ENCODE peak calls at places on chromosomes 16 and 17, in nine cellular contexts. One of them, this sample, is unnamed.

GRCh38 chr17:43356999-43357398 is 41.8 kb upstream of the ARL4D start:
- DNase-seq in lower lobe of right lung: no peak
- DNase-seq in keratinocyte: no peak
- DNase-seq in endodermal cell: no peak
- DNase-seq in OCI-LY7: no peak
- DNase-seq in transverse colon: no peak
- DNase-seq in heart right ventricle: no peak
- DNase-seq in ascending aorta: no peak
- DNase-seq in breast epithelium: no peak
- DNase-seq in this sample: no peak

GRCh38 chr16:17358846-17359245 is 111.9 kb downstream of the XYLT1 start:
- DNase-seq in lower lobe of right lung: no peak
- DNase-seq in keratinocyte: no peak
- DNase-seq in endodermal cell: no peak
- DNase-seq in OCI-LY7: no peak
- DNase-seq in transverse colon: no peak
- DNase-seq in heart right ventricle: no peak
- DNase-seq in ascending aorta: no peak
- DNase-seq in breast epithelium: no peak
- DNase-seq in this sample: no peak

GRCh38 chr16:55418586-55418985 is 60.4 kb upstream of the MMP2 start:
- DNase-seq in lower lobe of right lung: no peak
- DNase-seq in keratinocyte: no peak
- DNase-seq in endodermal cell: peak; percentile 81
- DNase-seq in OCI-LY7: no peak
- DNase-seq in transverse colon: no peak
- DNase-seq in heart right ventricle: no peak
- DNase-seq in ascending aorta: no peak
- DNase-seq in breast epithelium: no peak
- DNase-seq in this sample: no peak

GRCh38 chr16:67661101-67661661 is 421 bp downstream of the PARD6A start:
- DNase-seq in lower lobe of right lung: no peak
- DNase-seq in keratinocyte: no peak
- DNase-seq in endodermal cell: peak; percentile 89
- DNase-seq in OCI-LY7: no peak
- DNase-seq in transverse colon: no peak
- DNase-seq in heart right ventricle: no peak
- DNase-seq in ascending aorta: no peak
- DNase-seq in breast epithelium: no peak
- DNase-seq in this sample: peak; percentile 40

GRCh38 chr16:66754819-66755218 is 3.4 kb upstream of the DYNC1LI2 start:
- DNase-seq in lower lobe of right lung: no peak
- DNase-seq in keratinocyte: no peak
- DNase-seq in endodermal cell: no peak
- DNase-seq in OCI-LY7: no peak
- DNase-seq in transverse colon: no peak
- DNase-seq in heart right ventricle: no peak
- DNase-seq in ascending aorta: no peak
- DNase-seq in breast epithelium: no peak
- DNase-seq in this sample: no peak

GRCh38 chr16:4298761-4299522 is 16.9 kb upstream of the GLIS2 start:
- DNase-seq in lower lobe of right lung: peak; percentile 88
- DNase-seq in keratinocyte: no peak
- DNase-seq in endodermal cell: peak; percentile 85
- DNase-seq in OCI-LY7: no peak
- DNase-seq in transverse colon: peak; percentile 88
- DNase-seq in heart right ventricle: peak; percentile 73
- DNase-seq in ascending aorta: no peak
- DNase-seq in breast epithelium: peak; percentile 78
- DNase-seq in this sample: peak; percentile 75

GRCh38 chr17:42275527-42276358 is 448 bp downstream of the STAT5B start:
- DNase-seq in lower lobe of right lung: no peak
- DNase-seq in keratinocyte: no peak
- DNase-seq in endodermal cell: peak; percentile 77
- DNase-seq in OCI-LY7: peak; percentile 30
- DNase-seq in transverse colon: peak; percentile 19
- DNase-seq in heart right ventricle: no peak
- DNase-seq in ascending aorta: no peak
- DNase-seq in breast epithelium: no peak
- DNase-seq in this sample: no peak

GRCh38 chr16:82192665-82193064 is 22.6 kb upstream of the MPHOSPH6 start:
- DNase-seq in lower lobe of right lung: no peak
- DNase-seq in keratinocyte: no peak
- DNase-seq in endodermal cell: no peak
- DNase-seq in OCI-LY7: peak; percentile 26
- DNase-seq in transverse colon: no peak
- DNase-seq in heart right ventricle: no peak
- DNase-seq in ascending aorta: no peak
- DNase-seq in breast epithelium: no peak
- DNase-seq in this sample: no peak

GRCh38 chr16:11620243-11621003 is 33.7 kb upstream of the LITAF start:
- DNase-seq in lower lobe of right lung: no peak
- DNase-seq in keratinocyte: no peak
- DNase-seq in endodermal cell: no peak
- DNase-seq in OCI-LY7: peak; percentile 51
- DNase-seq in transverse colon: no peak
- DNase-seq in heart right ventricle: no peak
- DNase-seq in ascending aorta: no peak
- DNase-seq in breast epithelium: no peak
- DNase-seq in this sample: no peak

GRCh38 chr17:9004132-9004960 is 17.0 kb upstream of the NTN1 start:
- DNase-seq in lower lobe of right lung: no peak
- DNase-seq in keratinocyte: no peak
- DNase-seq in endodermal cell: peak; percentile 86
- DNase-seq in OCI-LY7: no peak
- DNase-seq in transverse colon: no peak
- DNase-seq in heart right ventricle: no peak
- DNase-seq in ascending aorta: no peak
- DNase-seq in breast epithelium: no peak
- DNase-seq in this sample: no peak

GRCh38 chr17:27995554-27995953 is 46.9 kb upstream of the NLK start:
- DNase-seq in lower lobe of right lung: no peak
- DNase-seq in keratinocyte: no peak
- DNase-seq in endodermal cell: no peak
- DNase-seq in OCI-LY7: no peak
- DNase-seq in transverse colon: no peak
- DNase-seq in heart right ventricle: no peak
- DNase-seq in ascending aorta: no peak
- DNase-seq in breast epithelium: no peak
- DNase-seq in this sample: no peak

GRCh38 chr17:70295329-70295728 is 126.0 kb downstream of the KCNJ2 start:
- DNase-seq in lower lobe of right lung: no peak
- DNase-seq in keratinocyte: no peak
- DNase-seq in endodermal cell: no peak
- DNase-seq in OCI-LY7: no peak
- DNase-seq in transverse colon: no peak
- DNase-seq in heart right ventricle: no peak
- DNase-seq in ascending aorta: no peak
- DNase-seq in breast epithelium: no peak
- DNase-seq in this sample: no peak

GRCh38 chr16:58346831-58347371 is 45.4 kb upstream of the GINS3 start:
- DNase-seq in lower lobe of right lung: no peak
- DNase-seq in keratinocyte: no peak
- DNase-seq in endodermal cell: no peak
- DNase-seq in OCI-LY7: no peak
- DNase-seq in transverse colon: no peak
- DNase-seq in heart right ventricle: no peak
- DNase-seq in ascending aorta: no peak
- DNase-seq in breast epithelium: no peak
- DNase-seq in this sample: no peak

GRCh38 chr17:300881-301280 is 51.7 kb downstream of the RPH3AL start:
- DNase-seq in lower lobe of right lung: peak; percentile 21
- DNase-seq in keratinocyte: no peak
- DNase-seq in endodermal cell: no peak
- DNase-seq in OCI-LY7: no peak
- DNase-seq in transverse colon: no peak
- DNase-seq in heart right ventricle: no peak
- DNase-seq in ascending aorta: no peak
- DNase-seq in breast epithelium: no peak
- DNase-seq in this sample: no peak

DNA sequence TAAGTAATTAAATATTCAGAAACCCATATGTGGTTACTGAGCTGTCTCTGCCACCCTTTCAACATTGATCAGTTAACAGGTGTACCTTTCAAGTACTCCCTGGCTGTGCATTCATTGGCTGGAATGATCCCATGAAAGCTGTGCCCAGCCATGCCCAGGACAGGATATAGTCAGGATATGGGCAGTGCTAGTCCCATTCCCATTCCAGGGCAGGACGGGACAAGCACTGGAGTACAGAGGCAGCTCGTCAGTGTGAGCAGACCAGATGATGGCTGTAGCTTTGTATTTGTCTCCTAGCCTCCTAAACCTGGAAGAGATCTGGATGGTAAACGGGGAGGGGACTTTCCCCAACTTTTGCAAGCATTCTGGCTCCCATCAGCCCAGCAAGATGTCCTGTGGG is 22.5 kb downstream of the HEATR3 start:
- DNase-seq in lower lobe of right lung: no peak
- DNase-seq in keratinocyte: peak; percentile 54
- DNase-seq in endodermal cell: no peak
- DNase-seq in OCI-LY7: no peak
- DNase-seq in transverse colon: no peak
- DNase-seq in heart right ventricle: no peak
- DNase-seq in ascending aorta: no peak
- DNase-seq in breast epithelium: no peak
- DNase-seq in this sample: no peak
- H3K36me3 ChIP-seq in lower lobe of right lung: peaks cover 71% of the 10 kb centered on the region
- H3K36me3 ChIP-seq in keratinocyte: no peaks in the 10 kb centered on the region
- H3K36me3 ChIP-seq in endodermal cell: peaks cover 68% of the 10 kb centered on the region
- H3K36me3 ChIP-seq in OCI-LY7: peaks cover 81% of the 10 kb centered on the region
- H3K36me3 ChIP-seq in transverse colon: no peaks in the 10 kb centered on the region
- H3K36me3 ChIP-seq in heart right ventricle: peaks cover 26% of the 10 kb centered on the region
- H3K36me3 ChIP-seq in ascending aorta: peaks cover 61% of the 10 kb centered on the region
- H3K36me3 ChIP-seq in breast epithelium: peaks cover 6% of the 10 kb centered on the region
- H3K36me3 ChIP-seq in this sample: peaks cover 50% of the 10 kb centered on the region

GRCh38 chr16:54290203-54291106 is 3.9 kb upstream of the IRX3 start:
- DNase-seq in lower lobe of right lung: no peak
- DNase-seq in keratinocyte: no peak
- DNase-seq in endodermal cell: peak; percentile 79
- DNase-seq in OCI-LY7: no peak
- DNase-seq in transverse colon: no peak
- DNase-seq in heart right ventricle: no peak
- DNase-seq in ascending aorta: no peak
- DNase-seq in breast epithelium: no peak
- DNase-seq in this sample: no peak

GRCh38 chr16:54288592-54289241 is 2.1 kb upstream of the IRX3 start:
- DNase-seq in lower lobe of right lung: no peak
- DNase-seq in keratinocyte: no peak
- DNase-seq in endodermal cell: peak; percentile 55
- DNase-seq in OCI-LY7: no peak
- DNase-seq in transverse colon: no peak
- DNase-seq in heart right ventricle: no peak
- DNase-seq in ascending aorta: no peak
- DNase-seq in breast epithelium: no peak
- DNase-seq in this sample: no peak

GRCh38 chr16:54291107-54291980 is 4.8 kb upstream of the IRX3 start:
- DNase-seq in lower lobe of right lung: no peak
- DNase-seq in keratinocyte: no peak
- DNase-seq in endodermal cell: peak; percentile 74
- DNase-seq in OCI-LY7: no peak
- DNase-seq in transverse colon: no peak
- DNase-seq in heart right ventricle: no peak
- DNase-seq in ascending aorta: no peak
- DNase-seq in breast epithelium: no peak
- DNase-seq in this sample: no peak

GRCh38 chr16:54287758-54288591 is 1.4 kb upstream of the IRX3 start:
- DNase-seq in lower lobe of right lung: peak; percentile 66
- DNase-seq in keratinocyte: no peak
- DNase-seq in endodermal cell: peak; percentile 64
- DNase-seq in OCI-LY7: no peak
- DNase-seq in transverse colon: no peak
- DNase-seq in heart right ventricle: peak; percentile 18
- DNase-seq in ascending aorta: no peak
- DNase-seq in breast epithelium: no peak
- DNase-seq in this sample: no peak

GRCh38 chr16:54289242-54290051 is 2.9 kb upstream of the IRX3 start:
- DNase-seq in lower lobe of right lung: no peak
- DNase-seq in keratinocyte: no peak
- DNase-seq in endodermal cell: peak; percentile 87
- DNase-seq in OCI-LY7: no peak
- DNase-seq in transverse colon: no peak
- DNase-seq in heart right ventricle: no peak
- DNase-seq in ascending aorta: no peak
- DNase-seq in breast epithelium: no peak
- DNase-seq in this sample: no peak
- H3K4me3 ChIP-seq in lower lobe of right lung: no peak overlapping the region
- H3K4me3 ChIP-seq in keratinocyte: no peak overlapping the region
- H3K4me3 ChIP-seq in endodermal cell: peak overlapping the region; percentile 73
- H3K4me3 ChIP-seq in OCI-LY7: no peak overlapping the region
- H3K4me3 ChIP-seq in transverse colon: no peak overlapping the region
- H3K4me3 ChIP-seq in heart right ventricle: peak overlapping the region; percentile 28
- H3K4me3 ChIP-seq in ascending aorta: no peak overlapping the region
- H3K4me3 ChIP-seq in breast epithelium: no peak overlapping the region
- H3K4me3 ChIP-seq in this sample: no peak overlapping the region

GRCh38 chr16:16186820-16187219 is 36.5 kb downstream of the ABCC6 start:
- DNase-seq in lower lobe of right lung: no peak
- DNase-seq in keratinocyte: no peak
- DNase-seq in endodermal cell: no peak
- DNase-seq in OCI-LY7: no peak
- DNase-seq in transverse colon: no peak
- DNase-seq in heart right ventricle: no peak
- DNase-seq in ascending aorta: no peak
- DNase-seq in breast epithelium: no peak
- DNase-seq in this sample: no peak

GRCh38 chr16:16185095-16185494 is 38.2 kb downstream of the ABCC6 start:
- DNase-seq in lower lobe of right lung: no peak
- DNase-seq in keratinocyte: no peak
- DNase-seq in endodermal cell: no peak
- DNase-seq in OCI-LY7: no peak
- DNase-seq in transverse colon: no peak
- DNase-seq in heart right ventricle: no peak
- DNase-seq in ascending aorta: no peak
- DNase-seq in breast epithelium: no peak
- DNase-seq in this sample: no peak

GRCh38 chr16:16184594-16184993 is 38.7 kb downstream of the ABCC6 start:
- DNase-seq in lower lobe of right lung: no peak
- DNase-seq in keratinocyte: no peak
- DNase-seq in endodermal cell: no peak
- DNase-seq in OCI-LY7: no peak
- DNase-seq in transverse colon: no peak
- DNase-seq in heart right ventricle: no peak
- DNase-seq in ascending aorta: no peak
- DNase-seq in breast epithelium: no peak
- DNase-seq in this sample: no peak

GRCh38 chr16:16182918-16183317 is 40.4 kb downstream of the ABCC6 start:
- DNase-seq in lower lobe of right lung: no peak
- DNase-seq in keratinocyte: no peak
- DNase-seq in endodermal cell: no peak
- DNase-seq in OCI-LY7: no peak
- DNase-seq in transverse colon: no peak
- DNase-seq in heart right ventricle: no peak
- DNase-seq in ascending aorta: no peak
- DNase-seq in breast epithelium: no peak
- DNase-seq in this sample: no peak

GRCh38 chr16:16183562-16183961 is 39.7 kb downstream of the ABCC6 start:
- DNase-seq in lower lobe of right lung: no peak
- DNase-seq in keratinocyte: no peak
- DNase-seq in endodermal cell: peak; percentile 73
- DNase-seq in OCI-LY7: peak; percentile 21
- DNase-seq in transverse colon: no peak
- DNase-seq in heart right ventricle: no peak
- DNase-seq in ascending aorta: no peak
- DNase-seq in breast epithelium: no peak
- DNase-seq in this sample: no peak
- TF ChIP-seq CTCF in lower lobe of right lung: no peak
- TF ChIP-seq CTCF in keratinocyte: peak; percentile 24
- TF ChIP-seq CTCF in endodermal cell: peak; percentile 65
- TF ChIP-seq CTCF in OCI-LY7: peak; percentile 69
- TF ChIP-seq CTCF in transverse colon: no peak
- TF ChIP-seq CTCF in heart right ventricle: no peak
- TF ChIP-seq CTCF in ascending aorta: no peak
- TF ChIP-seq CTCF in breast epithelium: no peak
- TF ChIP-seq CTCF in this sample: peak; percentile 38

GRCh38 chr17:2684549-2684948 is 27.0 kb downstream of the CLUH start:
- DNase-seq in lower lobe of right lung: no peak
- DNase-seq in keratinocyte: no peak
- DNase-seq in endodermal cell: peak; percentile 53
- DNase-seq in OCI-LY7: no peak
- DNase-seq in transverse colon: no peak
- DNase-seq in heart right ventricle: no peak
- DNase-seq in ascending aorta: no peak
- DNase-seq in breast epithelium: peak; percentile 46
- DNase-seq in this sample: no peak
- H3K36me3 ChIP-seq in lower lobe of right lung: peaks cover 53% of the 10 kb centered on the region
- H3K36me3 ChIP-seq in keratinocyte: peaks cover 21% of the 10 kb centered on the region
- H3K36me3 ChIP-seq in endodermal cell: peaks cover 59% of the 10 kb centered on the region
- H3K36me3 ChIP-seq in OCI-LY7: peaks cover 76% of the 10 kb centered on the region
- H3K36me3 ChIP-seq in transverse colon: no peaks in the 10 kb centered on the region
- H3K36me3 ChIP-seq in heart right ventricle: peaks cover 33% of the 10 kb centered on the region
- H3K36me3 ChIP-seq in ascending aorta: peaks cover 35% of the 10 kb centered on the region
- H3K36me3 ChIP-seq in breast epithelium: no peaks in the 10 kb centered on the region
- H3K36me3 ChIP-seq in this sample: peaks cover 18% of the 10 kb centered on the region

This sample was measured in BE2C.